ENCODE peak calls at places on chromosome 19, in four cellular contexts. A is stimulated activated CD4-positive, alpha-beta T cell treated with anti-CD3 and anti-CD28 coated beads, Interleukin-15, amount 100 ng/mL, for 48 hours; S is HFF-Myc; U is NCI-H1105. O is an unnamed sample.

GRCh38 chr19:27718262-27718661 is 1494.7 kb downstream of the UQCRFS1 start:
- DNase-seq in U (no peak), S (no peak), A (no peak), O (no peak)

GRCh38 chr19:30046522-30046921 is 104.5 kb downstream of the URI1 start:
- DNase-seq in A (no peak), U (peak; percentile 5), S (no peak), O (no peak)

GRCh38 chr19:58248886-58249285 is 20.2 kb downstream of the ZNF544 start:
- DNase-seq in A (no peak), U (no peak), S (no peak), O (no peak)

GRCh38 chr19:1837222-1837565 is 11.1 kb downstream of the REXO1 start:
- DNase-seq in U (no peak), A (no peak), S (no peak), O (no peak)

GRCh38 chr19:47102561-47103135 is 10.9 kb downstream of the ZC3H4 start:
- DNase-seq in U (no peak), A (no peak), S (no peak), O (no peak)

GRCh38 chr19:33868821-33869412 is 72.2 kb downstream of the KCTD15 start:
- DNase-seq in S (no peak), A (no peak), U (no peak), O (no peak)

GRCh38 chr19:34188388-34188787 is 16.1 kb downstream of the LSM14A start:
- DNase-seq in U (no peak), S (no peak), A (no peak), O (no peak)

GRCh38 chr19:47020132-47020805 is 632 bp downstream of the NPAS1 start:
- DNase-seq in U (no peak), S (no peak), A (no peak), O (no peak)

GRCh38 chr19:7701654-7702457 is at the start of gene FCER2:
- DNase-seq in S (no peak), U (no peak), A (no peak), O (no peak)

GRCh38 chr19:52896431-52897148 is 845 bp downstream of the ZNF320 start:
- DNase-seq in A (no peak), S (no peak), U (no peak), O (no peak)

GRCh38 chr19:46946090-46946489 is 73.5 kb upstream of the NPAS1 start:
- DNase-seq in S (no peak), U (no peak), A (no peak), O (no peak)

GRCh38 chr19:50415661-50416033 is 3.1 kb upstream of the SPIB start:
- DNase-seq in S (no peak), U (no peak), A (no peak), O (no peak)

GRCh38 chr19:49327878-49328544 is 3.0 kb upstream of the SLC6A16 start:
- DNase-seq in U (no peak), S (no peak), A (no peak), O (no peak)

GRCh38 chr19:5480427-5480836 is 25.2 kb downstream of the ZNRF4 start:
- DNase-seq in A (peak; percentile 6), U (no peak), S (no peak), O (no peak)

GRCh38 chr19:17931532-17932191 is 1.2 kb upstream of the CCDC124 start:
- DNase-seq in U (peak; percentile 42), A (no peak), S (no peak), O (no peak)

GRCh38 chr19:42149447-42150202 is 17.4 kb upstream of the POU2F2 start:
- DNase-seq in S (no peak), U (no peak), A (no peak), O (no peak)

GRCh38 chr19:49592486-49593232 is 1.7 kb downstream of the PRR12 start:
- DNase-seq in A (no peak), S (no peak), U (no peak), O (no peak)

GRCh38 chr19:2084993-2085720 is 11.0 kb downstream of the MOB3A start:
- DNase-seq in S (no peak), A (peak; percentile 91), U (no peak), O (no peak)

GRCh38 chr19:44111910-44112463 is 1.2 kb upstream of the ZNF225 start:
- DNase-seq in U (no peak), S (peak; percentile 53), A (no peak), O (peak; percentile 11)

GRCh38 chr19:7349961-7350711 is 1.4 kb downstream of the ARHGEF18 start:
- DNase-seq in A (no peak), U (no peak), S (no peak), O (no peak)

GRCh38 chr19:17755533-17755885 is 4.2 kb downstream of the FCHO1 start:
- DNase-seq in A (no peak), S (no peak), U (no peak), O (no peak)

GRCh38 chr19:4577020-4577782 is 17.7 kb upstream of the SEMA6B start:
- DNase-seq in A (no peak), S (no peak), U (no peak), O (no peak)

O was measured in T1000.